ENCODE peak calls at places on chromosome 14, in four cellular contexts. U is nephron progenitor cell, W is fibroblast of the aortic adventitia, P is HCT116. V is an unnamed sample.

GRCh38 chr14:68840454-68840853 is 47.6 kb upstream of the ZFP36L1 start:
- DNase-seq in U (no peak), W (no peak), P (no peak), V (no peak)

GRCh38 chr14:23569443-23570151 is 2.0 kb upstream of the AP1G2 start:
- DNase-seq in U (no peak), W (no peak), P (peak), V (no peak)

GRCh38 chr14:100069161-100069800 is 4.1 kb downstream of the EVL start:
- DNase-seq in U (no peak), W (no peak), P (no peak), V (no peak)

GRCh38 chr14:31300296-31300695 is 92.7 kb upstream of the HECTD1 start:
- DNase-seq in U (no peak), W (no peak), P (no peak), V (no peak)

GRCh38 chr14:53741379-53742225 is 215.0 kb downstream of the BMP4 start:
- DNase-seq in U (no peak), W (no peak), P (no peak), V (no peak)

GRCh38 chr14:64736271-64737131 is 32.3 kb downstream of the PLEKHG3 start:
- DNase-seq in U (no peak), W (no peak), P (no peak), V (no peak)

GRCh38 chr14:43031598-43031997 is 1424.9 kb downstream of the LRFN5 start:
- DNase-seq in U (no peak), W (no peak), P (no peak), V (no peak)

GRCh38 chr14:70188608-70189540 is at the start of gene SLC8A3:
- DNase-seq in U (peak), W (peak), P (no peak), V (peak)

GRCh38 chr14:58362798-58363412 is 32.8 kb upstream of the TOMM20L start:
- DNase-seq in U (no peak), W (peak), P (peak), V (peak)

GRCh38 chr14:97532052-97532451 is 734.9 kb downstream of the VRK1 start:
- DNase-seq in U (no peak), W (no peak), P (no peak), V (no peak)

GRCh38 chr14:89702151-89702936 is 252.2 kb downstream of the EFCAB11 start:
- DNase-seq in U (no peak), W (peak), P (no peak), V (peak)

GRCh38 chr14:26395726-26396125 is 202.1 kb downstream of the NOVA1 start:
- DNase-seq in U (no peak), W (no peak), P (no peak), V (no peak)

GRCh38 chr14:106141242-106142220 is 615.1 kb downstream of the TMEM121 start:
- DNase-seq in U (no peak), W (no peak), P (no peak), V (no peak)

GRCh38 chr14:102754370-102755262 is 22.6 kb upstream of the TRAF3 start:
- DNase-seq in U (no peak), W (no peak), P (no peak), V (no peak)

GRCh38 chr14:56810850-56811595 is 744 bp upstream of the OTX2 start:
- DNase-seq in U (peak), W (no peak), P (no peak), V (no peak)

GRCh38 chr14:30260772-30261607 is 298.0 kb upstream of the G2E3 start:
- DNase-seq in U (no peak), W (no peak), P (no peak), V (no peak)

GRCh38 chr14:88993946-88994345 is 169.5 kb downstream of the TTC8 start:
- DNase-seq in U (no peak), W (peak), P (no peak), V (peak)

GRCh38 chr14:67851785-67852410 is 32.3 kb downstream of the RAD51B start:
- DNase-seq in U (no peak), W (no peak), P (no peak), V (no peak)

GRCh38 chr14:57692671-57693070 is 173.2 kb downstream of the SLC35F4 start:
- DNase-seq in U (no peak), W (peak), P (peak), V (peak)

GRCh38 chr14:105093426-105094192 is 28.4 kb upstream of the GPR132 start:
- DNase-seq in U (peak), W (peak), P (peak), V (peak)

GRCh38 chr14:68182492-68182891 is 362.9 kb downstream of the RAD51B start:
- DNase-seq in U (no peak), W (no peak), P (no peak), V (no peak)

GRCh38 chr14:20327005-20327869 is 5.8 kb downstream of the CCNB1IP1 start:
- DNase-seq in U (no peak), W (peak), P (peak), V (peak)

GRCh38 chr14:30214456-30215090 is 286.9 kb upstream of the PRKD1 start:
- DNase-seq in U (peak), W (peak), P (peak), V (peak)

GRCh38 chr14:47149326-47149725 is 497.7 kb upstream of the RPL10L start:
- DNase-seq in U (no peak), W (no peak), P (no peak), V (no peak)

GRCh38 chr14:61561657-61562276 is 133.5 kb upstream of the HIF1A start:
- DNase-seq in U (peak), W (peak), P (peak), V (peak)

GRCh38 chr14:32070282-32070681 is 6.8 kb upstream of the ARHGAP5 start:
- DNase-seq in U (no peak), W (no peak), P (no peak), V (no peak)

GRCh38 chr14:67529947-67530935 is 2.8 kb upstream of the PLEKHH1 start:
- DNase-seq in U (no peak), W (no peak), P (no peak), V (no peak)

GRCh38 chr14:64572721-64573508 is 23.2 kb downstream of the PPP1R36 start:
- DNase-seq in U (no peak), W (no peak), P (no peak), V (peak)

GRCh38 chr14:67674139-67674479 is 323 bp downstream of the VTI1B start:
- DNase-seq in U (peak), W (peak), P (peak), V (peak)

GRCh38 chr14:72945628-72946027 is 19.4 kb downstream of the DCAF4 start:
- DNase-seq in U (no peak), W (no peak), P (no peak), V (no peak)

GRCh38 chr14:72948481-72949138 is 22.3 kb downstream of the DCAF4 start:
- DNase-seq in U (peak), W (peak), P (peak), V (peak)

GRCh38 chr14:72946491-72946890 is 20.2 kb downstream of the DCAF4 start:
- DNase-seq in U (no peak), W (no peak), P (no peak), V (peak)

GRCh38 chr14:72943876-72944430 is 17.7 kb downstream of the DCAF4 start:
- DNase-seq in U (no peak), W (no peak), P (no peak), V (no peak)

DNA sequence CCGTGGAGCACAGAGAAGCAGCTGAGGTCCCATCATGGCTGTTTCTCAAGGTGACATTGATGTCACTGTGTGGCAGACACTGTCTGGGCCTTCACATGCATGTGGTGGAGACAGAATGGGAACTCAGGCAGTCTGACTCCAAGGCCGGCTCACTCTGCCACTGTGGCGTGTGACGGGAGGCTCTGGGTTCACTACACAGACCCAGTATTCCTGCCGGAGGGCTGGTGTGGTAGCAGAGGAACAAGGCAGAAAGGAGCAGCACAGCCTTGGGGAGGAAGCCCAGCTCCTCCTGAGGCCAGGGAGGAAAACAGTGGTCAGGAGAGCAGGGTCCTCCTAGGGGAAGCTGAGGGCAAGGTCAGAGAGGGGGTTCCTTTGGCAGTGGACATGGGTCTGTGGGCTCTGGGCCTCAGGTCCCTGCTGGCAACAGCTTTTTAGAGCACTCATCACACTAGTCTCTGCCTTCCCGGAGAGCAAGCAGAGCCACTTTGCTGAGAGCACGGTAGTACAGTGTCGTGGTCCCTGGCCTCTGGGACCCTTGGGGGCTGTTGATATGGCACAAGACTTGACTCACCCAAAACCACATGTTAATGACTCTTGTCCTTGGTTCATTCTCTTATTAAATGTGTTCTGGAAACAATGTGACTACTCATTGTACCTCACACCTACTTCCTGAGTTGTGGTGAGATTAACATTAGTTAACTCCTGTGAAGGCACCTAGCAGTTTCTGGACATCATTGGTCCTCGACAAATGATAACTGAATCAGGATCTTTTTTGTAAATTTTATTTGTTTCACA is 21.3 kb downstream of the DCAF4 start:
- DNase-seq in U (no peak), W (no peak), P (no peak), V (no peak)
- TF ChIP-seq CTCF in U (no peak), W (no peak), P (no peak), V (no peak)

DNA sequence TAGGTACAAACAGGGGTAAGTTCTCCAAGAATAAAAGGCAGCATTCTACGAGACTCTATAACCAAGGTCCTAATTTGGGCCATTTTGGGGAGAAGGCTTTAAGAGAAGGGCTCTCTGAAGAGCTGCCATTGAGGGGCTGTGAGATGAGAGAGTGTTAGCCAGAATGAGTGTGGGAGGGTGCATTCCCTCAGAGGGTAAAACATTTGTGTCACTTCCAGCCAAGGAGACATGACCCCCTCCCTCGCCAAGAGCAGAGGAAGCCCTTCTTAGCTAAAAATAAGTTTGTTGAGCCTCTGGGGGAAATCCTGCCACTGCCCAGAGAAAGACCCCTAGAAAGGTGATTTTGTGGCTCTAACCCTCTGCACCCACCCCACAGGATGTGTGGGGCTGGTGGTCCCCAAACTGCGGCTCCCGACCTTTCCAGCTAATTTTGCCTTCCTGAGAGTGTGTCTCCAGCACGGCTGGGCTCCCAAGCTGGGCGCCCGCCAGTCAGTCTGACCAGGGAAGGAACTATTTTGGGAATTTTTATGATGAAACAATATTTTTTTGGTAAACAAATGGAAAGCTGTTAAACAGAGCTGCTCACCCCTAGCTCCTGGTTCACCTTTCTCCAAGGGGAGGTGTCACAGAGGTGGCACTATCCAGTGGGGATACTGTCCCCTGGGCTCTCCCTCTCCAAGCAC is 65.9 kb upstream of the JDP2 start:
- DNase-seq in U (no peak), W (no peak), P (no peak), V (peak)
- TF ChIP-seq CTCF in U (no peak), W (no peak), P (no peak), V (no peak)

DNA sequence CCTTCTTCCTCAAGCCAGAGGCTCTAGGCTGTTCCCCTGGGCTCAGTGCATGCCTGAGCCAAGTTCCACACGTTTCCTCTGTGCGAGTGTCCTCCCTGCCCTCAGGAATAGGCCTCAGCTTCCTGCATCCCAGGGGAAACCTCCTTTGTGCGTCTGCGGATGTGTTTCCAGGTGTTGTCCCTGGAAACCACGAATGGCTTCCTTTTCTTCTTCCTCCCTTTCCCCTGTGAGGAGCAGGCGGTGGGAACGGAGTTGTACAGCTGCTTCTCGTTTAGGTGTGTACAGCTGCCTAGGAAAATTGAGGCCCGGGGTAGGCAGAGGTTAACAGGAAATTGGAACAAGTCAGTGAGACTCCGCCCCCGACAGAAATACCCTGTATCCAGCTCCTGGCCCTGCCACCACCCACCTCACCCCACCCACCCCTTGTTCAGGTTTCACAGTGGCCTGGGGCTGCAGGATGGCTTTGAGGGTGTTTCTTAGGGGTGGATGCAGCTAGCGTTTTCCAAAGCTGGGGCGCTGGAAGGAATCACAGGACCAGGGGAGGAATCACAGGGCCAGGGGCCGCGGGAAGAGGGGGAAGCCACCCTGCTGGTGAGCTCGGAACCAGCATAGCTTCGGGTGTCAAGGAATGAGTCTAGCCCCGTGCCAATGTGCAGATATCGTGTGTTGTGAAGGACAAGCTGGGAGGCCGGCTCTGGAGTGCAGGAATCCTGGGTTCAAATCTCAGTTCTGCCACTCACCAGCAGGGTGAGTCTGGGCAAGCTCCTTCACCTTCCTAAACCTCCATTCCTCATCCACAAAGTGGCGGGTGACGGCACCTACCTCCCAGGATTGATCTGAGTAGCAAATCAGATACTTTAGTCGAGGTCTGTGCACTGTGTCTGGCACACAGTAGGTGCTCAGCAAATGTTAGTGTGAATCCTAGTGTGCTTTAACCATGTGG is 53.8 kb upstream of the RIN3 start:
- DNase-seq in U (no peak), W (no peak), P (no peak), V (peak)
- TF ChIP-seq CTCF in U (no peak), W (peak), P (peak), V (peak)

GRCh38 chr14:35140718-35141581 is 18.6 kb downstream of the PRORP start:
- DNase-seq in U (no peak), W (peak), P (no peak), V (peak)
- TF ChIP-seq CTCF in U (no peak), W (peak), P (peak), V (peak)

GRCh38 chr14:101183376-101184103 is 280.0 kb upstream of the RTL1 start:
- DNase-seq in U (peak), W (no peak), P (no peak), V (no peak)
- TF ChIP-seq CTCF in U (peak), W (no peak), P (no peak), V (peak)

GRCh38 chr14:73776194-73776537 is 62.0 kb upstream of the PNMA1 start:
- DNase-seq in U (no peak), W (peak), P (no peak), V (no peak)

GRCh38 chr14:73774671-73775070 is 60.5 kb upstream of the PNMA1 start:
- DNase-seq in U (no peak), W (no peak), P (no peak), V (no peak)

GRCh38 chr14:73778736-73779135 is 64.6 kb upstream of the PNMA1 start:
- DNase-seq in U (no peak), W (no peak), P (no peak), V (no peak)

GRCh38 chr14:73775339-73776193 is 61.4 kb upstream of the PNMA1 start:
- DNase-seq in U (no peak), W (no peak), P (no peak), V (no peak)

GRCh38 chr14:73777420-73777819 is 63.2 kb upstream of the PNMA1 start:
- DNase-seq in U (no peak), W (no peak), P (no peak), V (no peak)
- TF ChIP-seq CTCF in U (no peak), W (no peak), P (peak), V (no peak)

DNA sequence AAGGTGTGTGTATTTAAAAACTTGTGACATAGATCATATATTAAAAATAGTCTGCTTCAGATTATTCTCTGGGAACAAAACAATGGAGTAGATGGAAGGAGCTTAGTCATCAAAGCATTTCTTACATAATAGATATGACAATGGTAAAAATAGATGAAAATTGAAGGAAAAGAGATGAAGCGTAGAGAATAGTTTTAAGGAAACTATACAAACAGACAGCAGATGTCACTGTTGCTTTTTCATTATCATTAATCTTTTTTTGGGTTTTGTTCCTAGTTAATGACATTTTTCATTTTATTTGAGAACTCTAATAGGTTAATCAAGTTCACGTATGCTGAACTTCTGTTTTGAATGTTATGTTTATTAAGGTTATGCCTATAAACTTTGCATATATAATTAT is 149.2 kb upstream of the FBXO33 start:
- DNase-seq in U (no peak), W (no peak), P (no peak), V (no peak)
- TF ChIP-seq CTCF in U (peak), W (no peak), P (peak), V (no peak)

GRCh38 chr14:75885829-75886228 is 96.0 kb downstream of the TGFB3 start:
- DNase-seq in U (no peak), W (peak), P (no peak), V (peak)

GRCh38 chr14:75880512-75880911 is 101.3 kb downstream of the TGFB3 start:
- DNase-seq in U (no peak), W (no peak), P (no peak), V (no peak)

GRCh38 chr14:75881986-75882385 is 99.8 kb downstream of the TGFB3 start:
- DNase-seq in U (no peak), W (no peak), P (no peak), V (peak)

GRCh38 chr14:75886661-75887348 is 95.0 kb downstream of the TGFB3 start:
- DNase-seq in U (no peak), W (peak), P (no peak), V (peak)

DNA sequence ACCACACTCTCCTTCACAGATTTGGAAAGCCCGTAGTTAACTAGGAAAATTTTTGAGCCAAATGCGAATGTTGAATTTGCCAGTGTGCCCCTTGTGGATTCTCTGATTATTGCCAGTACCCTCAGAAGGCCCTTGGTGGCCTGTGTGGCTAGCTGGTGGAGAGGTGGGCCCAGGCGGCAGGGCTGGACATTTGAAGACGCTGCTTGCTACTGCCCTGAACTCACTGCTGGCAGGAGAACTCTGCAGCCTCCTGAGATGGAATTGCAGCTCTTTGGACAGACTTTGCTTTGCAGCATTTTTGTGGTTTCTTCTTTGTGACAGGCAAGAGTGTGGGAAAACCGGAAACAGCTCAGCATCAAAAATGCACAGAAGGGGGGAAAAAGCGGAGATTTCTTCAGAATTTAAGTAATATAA is 97.6 kb downstream of the TGFB3 start:
- DNase-seq in U (no peak), W (peak), P (no peak), V (peak)
- TF ChIP-seq CTCF in U (no peak), W (peak), P (peak), V (peak)

GRCh38 chr14:92596328-92596943 is 82.9 kb downstream of the RIN3 start:
- DNase-seq in U (no peak), W (no peak), P (no peak), V (no peak)
- TF ChIP-seq CTCF in U (no peak), W (no peak), P (peak), V (no peak)

GRCh38 chr14:50714452-50715073 is 46.5 kb upstream of the SAV1 start:
- DNase-seq in U (no peak), W (peak), P (peak), V (peak)
- TF ChIP-seq CTCF in U (peak), W (peak), P (peak), V (peak)

V was measured in cardiac fibroblast.